ENCODE peak calls at places on chromosomes 1 and 21, in seven cellular contexts. L, S, K, E, U, F and M are unnamed samples.

GRCh38 chr1:181918893-181919728 is 142.4 kb downstream of the ZNF648 start:
- DNase-seq in L (no peak), S (no peak), K (no peak), E (no peak), U (no peak), F (no peak), M (no peak)

GRCh38 chr1:160129046-160129445 is 13.5 kb downstream of the ATP1A2 start:
- DNase-seq in L (no peak), S (no peak), K (no peak), E (no peak), U (no peak), F (no peak), M (no peak)

GRCh38 chr1:30339866-30340265 is 383.5 kb downstream of the MATN1 start:
- DNase-seq in L (no peak), S (no peak), K (no peak), E (no peak), U (no peak), F (no peak), M (peak; percentile 2)

GRCh38 chr1:247747616-247748015 is 325 bp downstream of the OR14A2 start:
- DNase-seq in L (no peak), S (no peak), K (no peak), E (no peak), U (no peak), F (no peak), M (no peak)

GRCh38 chr1:174217248-174217647 is 57.9 kb downstream of the RABGAP1L start:
- DNase-seq in L (no peak), S (no peak), K (no peak), E (no peak), U (no peak), F (no peak), M (no peak)

GRCh38 chr1:185400057-185400456 is 83.0 kb upstream of the IVNS1ABP start:
- DNase-seq in L (no peak), S (no peak), K (no peak), E (no peak), U (no peak), F (no peak), M (no peak)

GRCh38 chr1:156750932-156751723 is at the start of gene HDGF:
- DNase-seq in L (peak; percentile 67), S (no peak), K (peak; percentile 93), E (peak; percentile 72), U (peak; percentile 50), F (peak; percentile 48), M (no peak)

GRCh38 chr1:159869173-159869572 is 6.7 kb upstream of the VSIG8 start:
- DNase-seq in L (no peak), S (peak; percentile 68), K (no peak), E (no peak), U (no peak), F (no peak), M (no peak)

GRCh38 chr1:108877858-108878257 is 1.1 kb downstream of the GPSM2 start:
- DNase-seq in L (no peak), S (no peak), K (no peak), E (peak; percentile 30), U (no peak), F (no peak), M (no peak)

GRCh38 chr1:12173631-12174121 is 6.9 kb downstream of the TNFRSF1B start:
- DNase-seq in L (no peak), S (no peak), K (no peak), E (no peak), U (peak; percentile 89), F (peak; percentile 73), M (no peak)

GRCh38 chr21:35150562-35151226 is 101.6 kb upstream of the RUNX1 start:
- DNase-seq in L (no peak), S (no peak), K (no peak), E (no peak), U (no peak), F (no peak), M (no peak)

GRCh38 chr1:167722152-167722869 is 529 bp downstream of the MPZL1 start:
- DNase-seq in L (no peak), S (no peak), K (no peak), E (peak; percentile 86), U (peak; percentile 52), F (peak; percentile 60), M (no peak)

GRCh38 chr1:21966247-21967000 is 10.4 kb upstream of the CELA3B start:
- DNase-seq in L (no peak), S (no peak), K (no peak), E (no peak), U (no peak), F (no peak), M (no peak)

GRCh38 chr1:207918016-207918415 is 7.1 kb upstream of the CD34 start:
- DNase-seq in L (no peak), S (no peak), K (peak; percentile 66), E (no peak), U (no peak), F (no peak), M (no peak)

GRCh38 chr1:172978595-172978994 is 72.1 kb downstream of the TNFSF18 start:
- DNase-seq in L (no peak), S (no peak), K (no peak), E (no peak), U (no peak), F (no peak), M (no peak)

GRCh38 chr1:25756210-25756609 is 43.8 kb upstream of the SELENON start:
- DNase-seq in L (no peak), S (no peak), K (no peak), E (no peak), U (no peak), F (no peak), M (no peak)

GRCh38 chr1:59146651-59147358 is 150.1 kb upstream of the FGGY start:
- DNase-seq in L (no peak), S (no peak), K (no peak), E (peak; percentile 56), U (peak; percentile 38), F (peak; percentile 52), M (no peak)

GRCh38 chr21:14251336-14251735 is 35.4 kb downstream of the RBM11 start:
- DNase-seq in L (no peak), S (no peak), K (no peak), E (no peak), U (no peak), F (no peak), M (no peak)

GRCh38 chr1:171427852-171428471 is 57.4 kb upstream of the PRRC2C start:
- DNase-seq in L (no peak), S (no peak), K (no peak), E (no peak), U (no peak), F (no peak), M (no peak)

GRCh38 chr1:220710333-220710732 is 20.2 kb downstream of the C1orf115 start:
- DNase-seq in L (no peak), S (no peak), K (no peak), E (no peak), U (no peak), F (no peak), M (no peak)

GRCh38 chr21:39453571-39454179 is 1.9 kb downstream of the SH3BGR start:
- DNase-seq in L (no peak), S (no peak), K (no peak), E (no peak), U (no peak), F (no peak), M (no peak)

GRCh38 chr1:220067246-220068204 is 21.2 kb upstream of the EPRS1 start:
- DNase-seq in L (no peak), S (no peak), K (no peak), E (no peak), U (no peak), F (no peak), M (no peak)

GRCh38 chr1:16158993-16159831 is 3.3 kb upstream of the EPHA2 start:
- DNase-seq in L (no peak), S (peak; percentile 82), K (no peak), E (no peak), U (no peak), F (no peak), M (no peak)

GRCh38 chr1:112700290-112701226 is 6.4 kb downstream of the RHOC start:
- DNase-seq in L (peak; percentile 95), S (peak; percentile 77), K (peak; percentile 99), E (peak; percentile 87), U (peak; percentile 93), F (peak; percentile 93), M (peak; percentile 98)
- H3K4me3 ChIP-seq in L (no peak overlapping the region), S (peak overlapping the region; percentile 16), K (peak overlapping the region; percentile 3), E (peak overlapping the region; percentile 18), U (no peak overlapping the region), F (no peak overlapping the region), M (peak overlapping the region; percentile 12)

GRCh38 chr1:98702976-98703375 is 41.5 kb downstream of the SNX7 start:
- DNase-seq in L (no peak), S (no peak), K (no peak), E (no peak), U (no peak), F (no peak), M (no peak)
- H3K27ac ChIP-seq in L (no peak overlapping the region), S (no peak overlapping the region), K (no peak overlapping the region), E (no peak overlapping the region), U (no peak overlapping the region), F (no peak overlapping the region), M (no peak overlapping the region)

DNA sequence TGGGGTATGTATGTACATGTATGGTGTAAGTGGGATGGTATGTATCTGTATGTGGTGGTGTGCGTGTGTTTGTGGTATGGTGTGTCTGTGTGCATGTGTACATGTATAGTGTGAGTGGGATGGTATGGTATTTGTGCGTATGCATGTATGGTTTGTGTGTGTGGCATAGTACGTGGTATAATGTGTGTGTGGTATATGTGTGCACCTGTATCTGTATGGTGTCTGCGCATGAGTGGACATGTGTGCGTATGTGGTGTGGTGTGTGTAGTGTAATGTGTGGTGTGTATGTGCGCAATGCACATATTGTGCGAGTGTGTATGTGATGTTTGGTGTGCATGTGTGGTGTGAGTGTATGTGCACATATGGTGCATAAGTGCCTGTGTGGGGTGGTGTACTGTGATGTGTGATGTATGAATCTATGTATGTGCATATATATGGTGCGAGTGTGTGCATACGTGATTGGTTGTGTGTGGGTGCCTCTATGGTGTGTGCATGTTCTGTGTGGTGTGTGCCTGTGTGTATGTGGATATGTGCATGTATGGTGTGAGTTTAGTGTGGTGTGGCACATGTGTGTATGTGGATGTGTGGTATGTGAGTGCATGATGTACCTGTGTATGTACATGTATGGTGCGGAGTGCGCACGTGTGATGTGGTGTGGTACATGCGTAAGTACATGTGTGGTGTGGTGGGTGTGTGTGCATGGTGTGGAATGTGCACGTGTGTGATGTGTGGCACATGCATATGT is 38.8 kb downstream of the WDR4 start:
- DNase-seq in L (peak; percentile 15), S (no peak), K (no peak), E (no peak), U (no peak), F (no peak), M (peak; percentile 32)
- TF ChIP-seq POLR2AphosphoS5 in L (no peak), S (no peak), K (no peak), E (no peak), U (no peak), F (no peak), M (no peak)

GRCh38 chr1:153942766-153943549 is 3.6 kb downstream of the DENND4B start:
- DNase-seq in L (no peak), S (no peak), K (no peak), E (peak; percentile 11), U (no peak), F (no peak), M (no peak)

GRCh38 chr1:153944005-153944821 is 2.3 kb downstream of the DENND4B start:
- DNase-seq in L (no peak), S (no peak), K (no peak), E (peak; percentile 56), U (no peak), F (no peak), M (no peak)

GRCh38 chr1:153945795-153946621 is 510 bp downstream of the DENND4B start:
- DNase-seq in L (peak; percentile 76), S (no peak), K (peak; percentile 96), E (peak; percentile 88), U (peak; percentile 94), F (peak; percentile 86), M (no peak)

GRCh38 chr1:153945131-153945794 is 1.3 kb downstream of the DENND4B start:
- DNase-seq in L (no peak), S (no peak), K (no peak), E (peak; percentile 49), U (peak; percentile 79), F (peak; percentile 51), M (no peak)

GRCh38 chr1:153944822-153945117 is 1.7 kb downstream of the DENND4B start:
- DNase-seq in L (no peak), S (no peak), K (no peak), E (no peak), U (no peak), F (no peak), M (no peak)
- H3K4me3 ChIP-seq in L (peak overlapping the region; percentile 95), S (peak overlapping the region; percentile 83), K (peak overlapping the region; percentile 81), E (peak overlapping the region; percentile 91), U (peak overlapping the region; percentile 99), F (peak overlapping the region; percentile 99), M (peak overlapping the region; percentile 73)